ENCODE peak calls at places on chromosomes 12 and 14, in six cellular contexts. V is AG04449, G is Calu3, C is breast epithelium, P is dorsolateral prefrontal cortex, T is astrocyte. O is an unnamed sample.

GRCh38 chr12:120941412-120941811 is 36.9 kb upstream of the HNF1A start:
- DNase-seq in V (no peak), G (no peak), C (no peak), P (no peak), T (no peak), O (no peak)

GRCh38 chr12:50924439-50925341 is 27.7 kb upstream of the HIGD1C start:
- DNase-seq in V (no peak), G (peak), C (peak), P (peak), T (peak), O (peak)

GRCh38 chr12:117444781-117445180 is 83.4 kb upstream of the NOS1 start:
- DNase-seq in V (no peak), G (no peak), C (no peak), P (no peak), T (no peak), O (no peak)

GRCh38 chr12:53221203-53222076 is 10.6 kb downstream of the RARG start:
- DNase-seq in V (no peak), G (peak), C (peak), P (peak), T (peak), O (peak)

GRCh38 chr12:82650627-82651337 is 35.9 kb upstream of the TMTC2 start:
- DNase-seq in V (no peak), G (peak), C (no peak), P (no peak), T (peak), O (no peak)

GRCh38 chr12:121300083-121300819 is 3.7 kb upstream of the CAMKK2 start:
- DNase-seq in V (no peak), G (no peak), C (no peak), P (no peak), T (no peak), O (no peak)

GRCh38 chr14:92551066-92551841 is 37.7 kb downstream of the RIN3 start:
- DNase-seq in V (no peak), G (no peak), C (no peak), P (no peak), T (no peak), O (no peak)

GRCh38 chr12:112183141-112183581 is 57.8 kb downstream of the TRAFD1 start:
- DNase-seq in V (no peak), G (no peak), C (no peak), P (no peak), T (peak), O (no peak)

GRCh38 chr12:115464008-115464672 is 780.2 kb upstream of the TBX3 start:
- DNase-seq in V (no peak), G (no peak), C (no peak), P (no peak), T (no peak), O (no peak)

GRCh38 chr14:89813485-89814080 is 140.9 kb downstream of the EFCAB11 start:
- DNase-seq in V (peak), G (no peak), C (no peak), P (no peak), T (peak), O (no peak)

GRCh38 chr12:88225776-88226175 is 83.7 kb downstream of the TMTC3 start:
- DNase-seq in V (no peak), G (no peak), C (no peak), P (no peak), T (no peak), O (no peak)

GRCh38 chr12:45247589-45247988 is 31.7 kb downstream of the ANO6 start:
- DNase-seq in V (no peak), G (no peak), C (no peak), P (no peak), T (no peak), O (no peak)

GRCh38 chr12:120314220-120314619 is 12.1 kb downstream of the SIRT4 start:
- DNase-seq in V (no peak), G (peak), C (no peak), P (no peak), T (no peak), O (no peak)

GRCh38 chr14:22520235-22520634 is 68.8 kb downstream of the DAD1 start:
- DNase-seq in V (peak), G (no peak), C (no peak), P (no peak), T (peak), O (no peak)

GRCh38 chr14:64880382-64881121 is 845 bp upstream of the SPTB start:
- DNase-seq in V (no peak), G (peak), C (no peak), P (peak), T (no peak), O (peak)

GRCh38 chr12:130138478-130138877 is 23.8 kb upstream of the FZD10 start:
- DNase-seq in V (no peak), G (no peak), C (no peak), P (no peak), T (no peak), O (no peak)

GRCh38 chr14:67837011-67837624 is 17.5 kb downstream of the RAD51B start:
- DNase-seq in V (peak), G (peak), C (peak), P (no peak), T (peak), O (no peak)

GRCh38 chr12:119444462-119445044 is 110.0 kb downstream of the CCDC60 start:
- DNase-seq in V (no peak), G (peak), C (no peak), P (no peak), T (peak), O (no peak)

GRCh38 chr12:83092101-83092500 is 405.4 kb downstream of the TMTC2 start:
- DNase-seq in V (no peak), G (no peak), C (no peak), P (no peak), T (no peak), O (no peak)

GRCh38 chr12:56955631-56956256 is 1.7 kb downstream of the RDH16 start:
- DNase-seq in V (no peak), G (no peak), C (no peak), P (no peak), T (no peak), O (no peak)

GRCh38 chr12:66903782-66904396 is 225.0 kb upstream of the GRIP1 start:
- DNase-seq in V (no peak), G (no peak), C (no peak), P (no peak), T (no peak), O (no peak)
- TF ChIP-seq CTCF in V (no peak), G (no peak), C (no peak), P (no peak), T (no peak), O (no peak)

GRCh38 chr12:80710727-80711066 is 3.3 kb downstream of the MYF6 start:
- DNase-seq in V (no peak), G (no peak), C (no peak), P (no peak), T (no peak), O (no peak)
- TF ChIP-seq CTCF in V (no peak), G (no peak), C (no peak), P (no peak), T (no peak), O (no peak)

DNA sequence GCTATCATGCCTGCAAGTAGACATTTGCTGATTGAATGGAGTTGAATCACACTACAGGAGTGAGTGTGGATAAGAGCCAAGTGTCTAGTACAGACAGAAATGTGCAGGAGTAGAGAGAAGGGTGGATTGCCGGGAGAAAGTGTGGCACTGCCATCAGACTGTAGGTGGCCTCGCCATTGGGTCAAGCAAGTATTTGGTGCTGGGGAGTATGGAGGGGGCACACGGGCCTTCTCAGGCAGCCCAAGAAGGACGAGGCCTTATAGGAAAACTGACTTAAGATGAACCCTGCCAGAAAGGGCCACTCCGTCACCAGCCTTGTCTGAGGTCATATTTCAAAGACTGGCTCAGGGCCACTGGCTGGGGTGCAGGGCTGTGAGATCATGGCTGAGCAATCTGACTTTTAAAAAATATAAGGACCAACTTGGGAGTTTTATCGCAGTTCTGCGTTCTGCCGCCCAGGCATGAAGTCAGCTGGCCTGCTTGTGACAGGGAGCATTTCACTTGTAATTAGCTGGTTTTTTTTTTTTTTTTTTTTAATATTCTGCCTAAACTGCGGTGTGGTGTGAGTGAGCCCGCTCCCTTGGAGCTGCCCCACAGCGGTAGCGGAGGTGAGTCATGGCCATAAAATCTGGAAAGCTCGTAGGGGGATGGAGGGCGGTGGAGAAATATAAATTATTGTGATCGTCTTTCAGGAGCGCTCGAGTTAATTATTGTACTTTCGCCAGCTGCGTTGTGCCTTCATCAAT is 231.7 kb downstream of the C12orf75 start:
- DNase-seq in V (peak), G (peak), C (peak), P (no peak), T (peak), O (no peak)
- TF ChIP-seq CTCF in V (peak), G (no peak), C (no peak), P (no peak), T (no peak), O (no peak)

DNA sequence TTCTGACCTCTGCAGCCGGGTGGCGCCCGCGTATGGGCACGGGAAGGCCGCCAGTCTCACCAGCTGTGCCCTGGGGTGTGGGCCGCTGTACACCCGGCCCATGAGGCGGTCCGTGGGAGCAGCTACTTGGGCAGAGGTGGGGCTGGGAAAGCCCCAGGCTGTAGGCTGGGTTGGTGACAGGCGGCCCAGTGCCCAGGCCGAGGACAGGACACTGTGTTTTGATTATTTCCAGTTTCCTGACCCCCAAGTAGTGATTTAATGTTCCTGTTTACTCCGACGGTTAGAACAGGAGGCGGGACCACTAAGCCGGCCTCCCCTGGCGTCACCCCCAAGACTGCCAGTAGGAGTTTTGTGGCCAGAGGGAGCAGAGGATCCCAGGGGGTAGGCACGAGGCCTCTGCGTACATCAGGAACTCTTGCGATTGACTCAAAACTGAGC is 42.7 kb upstream of the DIO3 start:
- DNase-seq in V (no peak), G (no peak), C (no peak), P (no peak), T (no peak), O (no peak)
- TF ChIP-seq CTCF in V (no peak), G (no peak), C (no peak), P (no peak), T (no peak), O (no peak)

DNA sequence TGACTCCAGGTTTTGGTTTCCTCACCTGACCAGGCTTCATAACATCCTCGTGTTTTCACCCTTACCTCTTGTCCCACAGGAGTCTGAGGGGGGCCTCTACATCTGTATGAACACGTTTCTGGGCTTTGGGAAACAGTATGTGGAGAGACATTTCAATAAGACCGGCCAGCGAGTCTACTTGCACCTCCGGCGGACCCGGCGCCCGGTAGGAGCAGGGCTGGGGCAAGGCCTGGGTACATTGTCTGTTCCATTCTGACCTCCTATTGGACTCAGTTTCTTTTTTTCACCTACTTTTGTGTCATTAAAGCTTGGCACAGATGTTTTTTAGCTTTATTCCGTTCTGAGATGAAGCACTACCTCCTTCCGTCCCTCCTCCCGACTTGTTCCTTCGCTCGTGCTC is 3.4 kb downstream of the USP5 start:
- DNase-seq in V (no peak), G (no peak), C (no peak), P (no peak), T (no peak), O (no peak)
- TF ChIP-seq CTCF in V (no peak), G (no peak), C (no peak), P (no peak), T (no peak), O (no peak)

GRCh38 chr14:66395300-66395699 is 90.9 kb upstream of the CCDC196 start:
- DNase-seq in V (no peak), G (peak), C (no peak), P (no peak), T (no peak), O (no peak)
- TF ChIP-seq CTCF in V (no peak), G (no peak), C (no peak), P (no peak), T (no peak), O (no peak)

DNA sequence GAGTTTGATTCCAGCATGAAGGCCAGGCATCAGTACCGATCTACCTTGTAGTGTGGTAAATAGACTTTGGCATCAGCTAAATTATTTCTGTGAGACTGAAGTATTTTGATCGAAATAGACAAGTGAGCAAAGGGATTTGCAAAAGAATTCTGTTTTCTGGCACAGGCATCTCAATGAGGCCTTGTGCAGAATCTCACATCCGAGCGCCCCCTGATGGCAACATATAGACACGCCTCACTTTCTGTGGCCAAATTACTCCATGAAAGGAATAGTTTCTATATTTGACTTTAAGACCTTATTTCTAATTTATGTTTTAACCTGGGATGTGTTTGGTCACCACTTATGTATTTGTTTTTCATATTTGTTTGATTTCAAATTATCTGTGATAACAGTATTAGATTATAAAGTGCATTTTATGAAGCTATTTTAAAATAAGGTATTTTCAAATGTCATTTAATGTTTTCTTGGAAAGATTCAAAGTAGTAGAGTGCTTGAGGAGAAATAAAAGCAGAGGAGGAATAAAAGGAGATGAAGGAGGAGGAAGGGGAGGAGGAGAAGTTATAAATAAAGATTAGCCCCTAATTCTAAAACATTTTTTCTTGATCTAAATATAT is 731.9 kb downstream of the NRXN3 start:
- DNase-seq in V (peak), G (peak), C (no peak), P (peak), T (peak), O (no peak)
- TF ChIP-seq CTCF in V (peak), G (peak), C (no peak), P (peak), T (peak), O (no peak)

DNA sequence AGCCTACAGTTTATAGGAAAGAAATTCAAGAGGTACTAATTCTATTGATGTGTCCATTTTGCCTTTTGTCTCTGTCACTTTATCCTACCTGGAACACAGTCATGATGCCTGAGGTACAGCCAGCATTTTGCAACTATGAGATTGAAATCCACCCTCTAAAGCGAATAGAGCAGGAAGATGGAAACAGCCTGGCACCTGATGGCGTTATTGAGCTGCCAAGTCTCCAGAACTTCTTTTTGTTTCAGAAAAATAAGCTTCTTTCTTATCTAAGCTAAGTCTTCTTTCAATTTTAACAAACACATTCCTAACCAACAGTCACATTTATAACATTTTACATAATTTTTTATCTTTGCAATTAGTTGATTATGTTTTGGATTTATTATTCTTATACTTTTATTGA is 182.1 kb downstream of the PAWR start:
- DNase-seq in V (no peak), G (no peak), C (no peak), P (no peak), T (no peak), O (no peak)
- TF ChIP-seq CTCF in V (no peak), G (no peak), C (no peak), P (no peak), T (no peak), O (no peak)

GRCh38 chr12:108239378-108239777 is 99.7 kb downstream of the CMKLR1 start:
- DNase-seq in V (no peak), G (no peak), C (no peak), P (no peak), T (no peak), O (no peak)

GRCh38 chr12:108235231-108235959 is 103.7 kb downstream of the CMKLR1 start:
- DNase-seq in V (no peak), G (no peak), C (no peak), P (no peak), T (no peak), O (no peak)

GRCh38 chr12:108236366-108236765 is 102.7 kb downstream of the CMKLR1 start:
- DNase-seq in V (no peak), G (no peak), C (no peak), P (no peak), T (no peak), O (no peak)

GRCh38 chr12:108238474-108238873 is 100.6 kb downstream of the CMKLR1 start:
- DNase-seq in V (no peak), G (no peak), C (no peak), P (no peak), T (no peak), O (no peak)

DNA sequence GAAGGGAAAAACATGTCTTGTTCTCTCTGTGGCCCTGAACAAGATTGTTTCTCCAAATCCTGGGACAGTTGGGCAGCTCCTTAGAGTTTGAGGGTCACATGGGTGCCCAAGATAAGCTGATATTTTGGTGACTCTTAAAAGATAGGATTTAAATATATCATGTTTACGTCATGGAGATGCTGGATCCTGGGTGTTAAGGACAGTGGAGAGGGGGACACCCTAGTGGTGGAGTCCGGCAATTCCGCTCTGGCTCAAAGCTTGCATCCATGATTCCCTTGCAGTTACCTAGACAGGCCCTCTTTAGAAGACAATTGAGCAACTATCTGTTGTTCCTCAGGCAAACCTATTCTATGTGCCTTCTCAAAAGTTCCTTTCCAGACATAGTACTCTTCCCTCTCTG is 101.8 kb downstream of the CMKLR1 start:
- DNase-seq in V (no peak), G (no peak), C (no peak), P (no peak), T (no peak), O (no peak)
- TF ChIP-seq CTCF in V (peak), G (no peak), C (no peak), P (no peak), T (no peak), O (no peak)

GRCh38 chr14:54503476-54503875 is 6.2 kb upstream of the CGRRF1 start:
- DNase-seq in V (no peak), G (peak), C (no peak), P (no peak), T (peak), O (no peak)
- TF ChIP-seq CTCF in V (peak), G (no peak), C (no peak), P (peak), T (peak), O (no peak)